ENCODE peak calls at places on chromosomes 7 and 10, in ten cellular contexts. One of them, this sample, is unnamed.

GRCh38 chr7:133572853-133573252 is 320.0 kb downstream of the EXOC4 start:
- DNase-seq in CD4-positive, alpha-beta T cell: no peak
- DNase-seq in upper lobe of right lung: no peak
- DNase-seq in fibroblast of the aortic adventitia: no peak
- DNase-seq in testis: no peak
- DNase-seq in pancreas: no peak
- DNase-seq in fibroblast of lung: no peak
- DNase-seq in PC-3: peak
- DNase-seq in AG04450: no peak
- DNase-seq in GM23338: no peak
- DNase-seq in this sample: no peak

GRCh38 chr7:106032295-106032694 is 69.2 kb downstream of the CDHR3 start:
- DNase-seq in fibroblast of lung: no peak
- DNase-seq in PC-3: no peak
- DNase-seq in pancreas: no peak
- DNase-seq in GM23338: no peak
- DNase-seq in testis: no peak
- DNase-seq in fibroblast of the aortic adventitia: no peak
- DNase-seq in CD4-positive, alpha-beta T cell: no peak
- DNase-seq in AG04450: no peak
- DNase-seq in upper lobe of right lung: no peak
- DNase-seq in this sample: no peak

GRCh38 chr10:70323697-70324340 is 40.0 kb upstream of the NPFFR1 start:
- DNase-seq in PC-3: no peak
- DNase-seq in fibroblast of the aortic adventitia: no peak
- DNase-seq in testis: no peak
- DNase-seq in GM23338: peak
- DNase-seq in CD4-positive, alpha-beta T cell: no peak
- DNase-seq in fibroblast of lung: no peak
- DNase-seq in AG04450: no peak
- DNase-seq in pancreas: no peak
- DNase-seq in upper lobe of right lung: no peak
- DNase-seq in this sample: peak

GRCh38 chr7:37986780-37987380 is 66.4 kb downstream of the EPDR1 start:
- DNase-seq in testis: no peak
- DNase-seq in upper lobe of right lung: no peak
- DNase-seq in GM23338: peak
- DNase-seq in AG04450: no peak
- DNase-seq in PC-3: no peak
- DNase-seq in CD4-positive, alpha-beta T cell: no peak
- DNase-seq in pancreas: no peak
- DNase-seq in fibroblast of the aortic adventitia: peak
- DNase-seq in fibroblast of lung: peak
- DNase-seq in this sample: no peak

GRCh38 chr10:77230194-77230593 is 407.4 kb downstream of the KCNMA1 start:
- DNase-seq in AG04450: peak
- DNase-seq in fibroblast of the aortic adventitia: peak
- DNase-seq in GM23338: no peak
- DNase-seq in pancreas: no peak
- DNase-seq in upper lobe of right lung: no peak
- DNase-seq in testis: no peak
- DNase-seq in CD4-positive, alpha-beta T cell: no peak
- DNase-seq in fibroblast of lung: peak
- DNase-seq in PC-3: peak
- DNase-seq in this sample: no peak

GRCh38 chr7:132878228-132878919 is 203.5 kb downstream of the CHCHD3 start:
- DNase-seq in pancreas: no peak
- DNase-seq in AG04450: no peak
- DNase-seq in testis: no peak
- DNase-seq in CD4-positive, alpha-beta T cell: no peak
- DNase-seq in fibroblast of the aortic adventitia: no peak
- DNase-seq in PC-3: peak
- DNase-seq in fibroblast of lung: no peak
- DNase-seq in GM23338: no peak
- DNase-seq in upper lobe of right lung: no peak
- DNase-seq in this sample: no peak

GRCh38 chr10:91410638-91411367 is 659 bp downstream of the HECTD2 start:
- DNase-seq in upper lobe of right lung: no peak
- DNase-seq in PC-3: peak
- DNase-seq in CD4-positive, alpha-beta T cell: no peak
- DNase-seq in GM23338: no peak
- DNase-seq in pancreas: no peak
- DNase-seq in fibroblast of lung: peak
- DNase-seq in AG04450: no peak
- DNase-seq in testis: peak
- DNase-seq in fibroblast of the aortic adventitia: peak
- DNase-seq in this sample: no peak

GRCh38 chr7:157521061-157521731 is 184.4 kb downstream of the DNAJB6 start:
- DNase-seq in upper lobe of right lung: peak
- DNase-seq in pancreas: peak
- DNase-seq in CD4-positive, alpha-beta T cell: peak
- DNase-seq in PC-3: no peak
- DNase-seq in GM23338: no peak
- DNase-seq in testis: peak
- DNase-seq in AG04450: no peak
- DNase-seq in fibroblast of lung: no peak
- DNase-seq in fibroblast of the aortic adventitia: no peak
- DNase-seq in this sample: peak

GRCh38 chr7:98123073-98123696 is 16.5 kb downstream of the LMTK2 start:
- DNase-seq in fibroblast of the aortic adventitia: no peak
- DNase-seq in testis: no peak
- DNase-seq in PC-3: no peak
- DNase-seq in CD4-positive, alpha-beta T cell: no peak
- DNase-seq in upper lobe of right lung: no peak
- DNase-seq in AG04450: no peak
- DNase-seq in GM23338: no peak
- DNase-seq in fibroblast of lung: no peak
- DNase-seq in pancreas: no peak
- DNase-seq in this sample: no peak

GRCh38 chr10:103470755-103471653 is 8.0 kb downstream of the CALHM3 start:
- DNase-seq in AG04450: no peak
- DNase-seq in pancreas: no peak
- DNase-seq in CD4-positive, alpha-beta T cell: peak
- DNase-seq in fibroblast of lung: no peak
- DNase-seq in PC-3: peak
- DNase-seq in upper lobe of right lung: peak
- DNase-seq in testis: peak
- DNase-seq in fibroblast of the aortic adventitia: peak
- DNase-seq in GM23338: no peak
- DNase-seq in this sample: no peak

GRCh38 chr10:122702271-122702670 is 2.6 kb upstream of the C10orf120 start:
- DNase-seq in AG04450: no peak
- DNase-seq in upper lobe of right lung: no peak
- DNase-seq in fibroblast of the aortic adventitia: no peak
- DNase-seq in CD4-positive, alpha-beta T cell: no peak
- DNase-seq in GM23338: peak
- DNase-seq in fibroblast of lung: no peak
- DNase-seq in pancreas: no peak
- DNase-seq in PC-3: no peak
- DNase-seq in testis: no peak
- DNase-seq in this sample: no peak

GRCh38 chr7:84637568-84638338 is 443.2 kb upstream of the SEMA3A start:
- DNase-seq in CD4-positive, alpha-beta T cell: no peak
- DNase-seq in testis: no peak
- DNase-seq in fibroblast of the aortic adventitia: peak
- DNase-seq in PC-3: peak
- DNase-seq in pancreas: peak
- DNase-seq in fibroblast of lung: peak
- DNase-seq in GM23338: peak
- DNase-seq in upper lobe of right lung: no peak
- DNase-seq in AG04450: peak
- DNase-seq in this sample: peak

DNA sequence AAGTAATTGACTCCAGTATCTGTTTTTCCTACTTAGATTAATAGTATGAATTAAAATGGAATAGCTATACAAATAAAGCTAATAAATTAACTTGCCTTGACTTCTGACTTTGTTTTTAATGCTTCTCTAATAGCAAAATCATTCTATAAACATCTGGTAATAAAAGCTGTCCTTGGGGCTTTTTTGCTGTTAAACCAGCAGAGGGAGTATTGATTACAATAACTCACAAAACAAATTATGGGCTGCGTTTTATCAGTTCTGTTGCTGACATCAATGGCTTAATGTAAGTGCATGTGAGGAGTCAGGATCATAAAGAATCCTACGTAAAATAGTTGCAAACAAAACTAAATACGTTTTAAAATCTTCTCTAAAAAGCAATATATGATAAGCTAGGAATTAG is 667.8 kb downstream of the PCDH15 start:
- DNase-seq in fibroblast of lung: no peak
- DNase-seq in testis: no peak
- DNase-seq in fibroblast of the aortic adventitia: no peak
- DNase-seq in CD4-positive, alpha-beta T cell: no peak
- DNase-seq in pancreas: no peak
- DNase-seq in PC-3: peak
- DNase-seq in GM23338: peak
- DNase-seq in AG04450: no peak
- DNase-seq in upper lobe of right lung: no peak
- DNase-seq in this sample: no peak
- TF ChIP-seq CTCF in fibroblast of lung: peak
- TF ChIP-seq CTCF in testis: no peak
- TF ChIP-seq CTCF in fibroblast of the aortic adventitia: no peak
- TF ChIP-seq CTCF in CD4-positive, alpha-beta T cell: no peak
- TF ChIP-seq CTCF in pancreas: no peak
- TF ChIP-seq CTCF in PC-3: peak
- TF ChIP-seq CTCF in GM23338: peak
- TF ChIP-seq CTCF in AG04450: no peak
- TF ChIP-seq CTCF in upper lobe of right lung: peak
- TF ChIP-seq CTCF in this sample: peak

GRCh38 chr7:2644514-2645273 is 12.9 kb downstream of the TTYH3 start:
- DNase-seq in fibroblast of the aortic adventitia: no peak
- DNase-seq in AG04450: no peak
- DNase-seq in CD4-positive, alpha-beta T cell: no peak
- DNase-seq in fibroblast of lung: no peak
- DNase-seq in testis: no peak
- DNase-seq in pancreas: peak
- DNase-seq in GM23338: no peak
- DNase-seq in PC-3: no peak
- DNase-seq in upper lobe of right lung: no peak
- DNase-seq in this sample: no peak

GRCh38 chr7:2646336-2646679 is 14.5 kb downstream of the TTYH3 start:
- DNase-seq in testis: no peak
- DNase-seq in pancreas: peak
- DNase-seq in GM23338: no peak
- DNase-seq in AG04450: no peak
- DNase-seq in PC-3: no peak
- DNase-seq in fibroblast of the aortic adventitia: no peak
- DNase-seq in CD4-positive, alpha-beta T cell: no peak
- DNase-seq in fibroblast of lung: no peak
- DNase-seq in upper lobe of right lung: no peak
- DNase-seq in this sample: no peak

GRCh38 chr7:2641406-2642393 is 9.9 kb downstream of the TTYH3 start:
- DNase-seq in GM23338: peak
- DNase-seq in testis: peak
- DNase-seq in fibroblast of the aortic adventitia: peak
- DNase-seq in pancreas: peak
- DNase-seq in PC-3: no peak
- DNase-seq in CD4-positive, alpha-beta T cell: no peak
- DNase-seq in fibroblast of lung: peak
- DNase-seq in upper lobe of right lung: peak
- DNase-seq in AG04450: peak
- DNase-seq in this sample: no peak

GRCh38 chr7:2645274-2645868 is 13.6 kb downstream of the TTYH3 start:
- DNase-seq in AG04450: no peak
- DNase-seq in testis: no peak
- DNase-seq in PC-3: no peak
- DNase-seq in GM23338: peak
- DNase-seq in CD4-positive, alpha-beta T cell: no peak
- DNase-seq in upper lobe of right lung: no peak
- DNase-seq in fibroblast of the aortic adventitia: no peak
- DNase-seq in fibroblast of lung: no peak
- DNase-seq in pancreas: no peak
- DNase-seq in this sample: no peak

DNA sequence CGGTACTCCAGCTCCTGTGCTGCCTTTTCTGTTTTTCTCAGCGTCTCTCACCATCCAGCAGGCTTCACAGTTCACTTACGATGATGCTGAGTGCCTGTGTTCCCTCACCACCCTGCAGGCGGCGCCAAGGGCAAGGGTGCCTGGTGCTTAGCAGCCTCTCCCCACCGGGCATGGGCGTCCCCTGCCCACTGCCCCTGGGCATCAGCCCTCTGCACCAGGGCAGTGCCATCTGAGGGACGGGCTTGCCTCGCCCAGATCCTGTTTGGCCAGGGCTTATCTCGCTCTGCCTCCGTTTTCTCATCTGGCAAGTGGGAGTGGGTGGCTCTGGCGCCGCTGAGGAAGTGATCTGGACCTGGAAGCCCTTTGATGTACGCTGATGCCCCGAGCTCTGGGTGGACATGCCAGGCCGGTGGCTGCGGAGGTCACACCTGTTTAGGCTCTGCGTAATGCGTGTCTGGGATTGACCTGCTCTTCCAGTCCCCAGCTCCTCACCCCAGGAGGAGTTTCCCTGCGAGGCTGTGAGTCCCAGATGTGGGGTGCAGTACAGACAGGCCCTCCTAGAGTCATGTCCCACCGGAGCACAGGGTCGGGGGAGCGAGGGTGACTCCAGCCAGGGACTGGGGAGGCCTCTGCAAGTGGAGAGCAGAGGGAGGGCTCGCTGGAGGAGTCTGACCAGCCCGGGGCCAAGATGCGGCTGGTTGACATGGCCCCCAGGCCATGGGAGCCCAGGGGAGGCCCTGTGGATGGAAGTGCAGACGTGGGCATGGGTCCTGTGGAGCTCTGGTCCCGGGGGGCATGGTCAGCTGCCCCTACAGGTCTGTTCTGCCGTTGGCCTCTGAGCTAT is 11.8 kb downstream of the TTYH3 start:
- DNase-seq in CD4-positive, alpha-beta T cell: no peak
- DNase-seq in pancreas: peak
- DNase-seq in fibroblast of the aortic adventitia: no peak
- DNase-seq in PC-3: no peak
- DNase-seq in GM23338: peak
- DNase-seq in testis: no peak
- DNase-seq in AG04450: no peak
- DNase-seq in upper lobe of right lung: no peak
- DNase-seq in fibroblast of lung: no peak
- DNase-seq in this sample: no peak
- TF ChIP-seq CTCF in CD4-positive, alpha-beta T cell: no peak
- TF ChIP-seq CTCF in pancreas: no peak
- TF ChIP-seq CTCF in fibroblast of the aortic adventitia: no peak
- TF ChIP-seq CTCF in PC-3: peak
- TF ChIP-seq CTCF in GM23338: peak
- TF ChIP-seq CTCF in testis: no peak
- TF ChIP-seq CTCF in AG04450: peak
- TF ChIP-seq CTCF in upper lobe of right lung: peak
- TF ChIP-seq CTCF in fibroblast of lung: no peak
- TF ChIP-seq CTCF in this sample: peak

GRCh38 chr7:23938937-23939552 is 229.0 kb downstream of the STK31 start:
- DNase-seq in CD4-positive, alpha-beta T cell: no peak
- DNase-seq in GM23338: peak
- DNase-seq in testis: peak
- DNase-seq in AG04450: no peak
- DNase-seq in PC-3: peak
- DNase-seq in fibroblast of lung: peak
- DNase-seq in upper lobe of right lung: no peak
- DNase-seq in pancreas: no peak
- DNase-seq in fibroblast of the aortic adventitia: peak
- DNase-seq in this sample: no peak
- TF ChIP-seq CTCF in CD4-positive, alpha-beta T cell: no peak
- TF ChIP-seq CTCF in GM23338: peak
- TF ChIP-seq CTCF in testis: no peak
- TF ChIP-seq CTCF in AG04450: peak
- TF ChIP-seq CTCF in PC-3: peak
- TF ChIP-seq CTCF in fibroblast of lung: peak
- TF ChIP-seq CTCF in upper lobe of right lung: peak
- TF ChIP-seq CTCF in pancreas: peak
- TF ChIP-seq CTCF in fibroblast of the aortic adventitia: peak
- TF ChIP-seq CTCF in this sample: peak

GRCh38 chr10:117419921-117420320 is 44.7 kb upstream of the PDZD8 start:
- DNase-seq in pancreas: no peak
- DNase-seq in testis: no peak
- DNase-seq in CD4-positive, alpha-beta T cell: no peak
- DNase-seq in PC-3: peak
- DNase-seq in fibroblast of the aortic adventitia: no peak
- DNase-seq in upper lobe of right lung: no peak
- DNase-seq in GM23338: no peak
- DNase-seq in AG04450: no peak
- DNase-seq in fibroblast of lung: peak
- DNase-seq in this sample: no peak
- TF ChIP-seq CTCF in pancreas: no peak
- TF ChIP-seq CTCF in testis: no peak
- TF ChIP-seq CTCF in CD4-positive, alpha-beta T cell: no peak
- TF ChIP-seq CTCF in PC-3: peak
- TF ChIP-seq CTCF in fibroblast of the aortic adventitia: no peak
- TF ChIP-seq CTCF in upper lobe of right lung: no peak
- TF ChIP-seq CTCF in GM23338: no peak
- TF ChIP-seq CTCF in AG04450: no peak
- TF ChIP-seq CTCF in fibroblast of lung: no peak
- TF ChIP-seq CTCF in this sample: no peak

This sample was measured in chondrocyte.